ENCODE peak calls at places on chromosomes 13 and 19, in six cellular contexts. M, L, D, W, F and T are unnamed samples.

GRCh38 chr19:14116918-14117578 is 514 bp downstream of the PRKACA start:
- DNase-seq in F (no peak), M (no peak), W (no peak), D (no peak), L (no peak), T (no peak)

GRCh38 chr19:48741222-48741999 is 1.0 kb upstream of the RASIP1 start:
- DNase-seq in F (no peak), L (no peak), M (no peak), W (no peak), D (peak), T (no peak)

GRCh38 chr19:1001538-1002166 is 1.4 kb downstream of the GRIN3B start:
- DNase-seq in L (peak), W (no peak), D (peak), F (no peak), M (no peak), T (no peak)

GRCh38 chr19:47267350-47267759 is 7.3 kb upstream of the INAFM1 start:
- DNase-seq in F (no peak), M (no peak), D (no peak), W (no peak), L (no peak), T (peak)

GRCh38 chr19:33832633-33833032 is 36.0 kb downstream of the KCTD15 start:
- DNase-seq in L (no peak), D (no peak), F (no peak), W (no peak), M (no peak), T (no peak)

GRCh38 chr19:55069137-55069858 is 6.3 kb upstream of the RDH13 start:
- DNase-seq in M (peak), D (peak), F (peak), W (no peak), L (no peak), T (no peak)

GRCh38 chr13:35465345-35465744 is 11.1 kb downstream of the MAB21L1 start:
- DNase-seq in W (no peak), D (no peak), L (no peak), M (no peak), F (no peak), T (no peak)

GRCh38 chr13:109647046-109647445 is 139.3 kb downstream of the IRS2 start:
- DNase-seq in W (no peak), F (peak), D (peak), L (no peak), M (no peak), T (peak)

GRCh38 chr13:50222569-50223332 is 207.5 kb downstream of the KCNRG start:
- DNase-seq in W (peak), D (peak), L (peak), M (peak), F (peak), T (peak)

GRCh38 chr19:18520848-18521691 is 800 bp downstream of the ELL start:
- DNase-seq in M (no peak), L (peak), F (no peak), D (no peak), W (no peak), T (no peak)

GRCh38 chr19:10797078-10797477 is 38.9 kb downstream of the TMED1 start:
- DNase-seq in F (no peak), D (no peak), L (no peak), M (no peak), W (no peak), T (no peak)